ENCODE peak calls at places on chromosomes 3 and 15, in four cellular contexts. One of them, this sample, is unnamed.

GRCh38 chr3:170614214-170614966 is 28.5 kb upstream of the SLC7A14 start:
- DNase-seq in stomach: no peak
- DNase-seq in choroid plexus epithelial cell: peak
- DNase-seq in coronary artery: no peak
- DNase-seq in this sample: peak

GRCh38 chr15:77002954-77003912 is 8.3 kb downstream of the PSTPIP1 start:
- DNase-seq in stomach: peak
- DNase-seq in choroid plexus epithelial cell: no peak
- DNase-seq in coronary artery: no peak
- DNase-seq in this sample: no peak

GRCh38 chr15:89656116-89656815 is 999 bp upstream of the KIF7 start:
- DNase-seq in stomach: no peak
- DNase-seq in choroid plexus epithelial cell: no peak
- DNase-seq in coronary artery: no peak
- DNase-seq in this sample: no peak

GRCh38 chr15:85955501-85956391 is 123.9 kb upstream of the AGBL1 start:
- DNase-seq in stomach: no peak
- DNase-seq in choroid plexus epithelial cell: no peak
- DNase-seq in coronary artery: no peak
- DNase-seq in this sample: no peak

GRCh38 chr15:95259965-95260364 is 1028.6 kb downstream of the MCTP2 start:
- DNase-seq in stomach: peak
- DNase-seq in choroid plexus epithelial cell: no peak
- DNase-seq in coronary artery: peak
- DNase-seq in this sample: peak

GRCh38 chr15:36911322-36911944 is 188.9 kb downstream of the MEIS2 start:
- DNase-seq in stomach: no peak
- DNase-seq in choroid plexus epithelial cell: peak
- DNase-seq in coronary artery: no peak
- DNase-seq in this sample: peak

GRCh38 chr3:84962460-84962859 is 3.7 kb downstream of the CADM2 start:
- DNase-seq in stomach: no peak
- DNase-seq in choroid plexus epithelial cell: no peak
- DNase-seq in coronary artery: no peak
- DNase-seq in this sample: no peak

GRCh38 chr15:34789326-34789725 is 6.0 kb downstream of the ACTC1 start:
- DNase-seq in stomach: no peak
- DNase-seq in choroid plexus epithelial cell: no peak
- DNase-seq in coronary artery: no peak
- DNase-seq in this sample: no peak

GRCh38 chr3:14431556-14431927 is 29.1 kb downstream of the SLC6A6 start:
- DNase-seq in stomach: no peak
- DNase-seq in choroid plexus epithelial cell: no peak
- DNase-seq in coronary artery: no peak
- DNase-seq in this sample: no peak
- TF ChIP-seq CTCF in stomach: no peak
- TF ChIP-seq CTCF in choroid plexus epithelial cell: no peak
- TF ChIP-seq CTCF in coronary artery: no peak
- TF ChIP-seq CTCF in this sample: no peak

GRCh38 chr3:60954049-60954448 is 297.2 kb downstream of the FHIT start:
- DNase-seq in stomach: no peak
- DNase-seq in choroid plexus epithelial cell: no peak
- DNase-seq in coronary artery: no peak
- DNase-seq in this sample: peak
- H3K4me3 ChIP-seq in stomach: no peak
- H3K4me3 ChIP-seq in choroid plexus epithelial cell: no peak
- H3K4me3 ChIP-seq in coronary artery: no peak
- H3K4me3 ChIP-seq in this sample: no peak

GRCh38 chr3:143298886-143299535 is 179.4 kb downstream of the CHST2 start:
- DNase-seq in stomach: no peak
- DNase-seq in choroid plexus epithelial cell: no peak
- DNase-seq in coronary artery: no peak
- DNase-seq in this sample: no peak
- TF ChIP-seq CTCF in stomach: no peak
- TF ChIP-seq CTCF in choroid plexus epithelial cell: no peak
- TF ChIP-seq CTCF in coronary artery: no peak
- TF ChIP-seq CTCF in this sample: no peak

GRCh38 chr3:11845661-11846060 is 1.0 kb downstream of the TAMM41 start:
- DNase-seq in stomach: no peak
- DNase-seq in choroid plexus epithelial cell: no peak
- DNase-seq in coronary artery: no peak
- DNase-seq in this sample: peak

GRCh38 chr3:11844891-11845290 is 1.8 kb downstream of the TAMM41 start:
- DNase-seq in stomach: no peak
- DNase-seq in choroid plexus epithelial cell: no peak
- DNase-seq in coronary artery: no peak
- DNase-seq in this sample: no peak

GRCh38 chr3:11847607-11848006 is 922 bp upstream of the TAMM41 start:
- DNase-seq in stomach: no peak
- DNase-seq in choroid plexus epithelial cell: no peak
- DNase-seq in coronary artery: no peak
- DNase-seq in this sample: peak

GRCh38 chr3:11846281-11847034 is at the start of gene TAMM41:
- DNase-seq in stomach: peak
- DNase-seq in choroid plexus epithelial cell: peak
- DNase-seq in coronary artery: peak
- DNase-seq in this sample: peak

GRCh38 chr3:11847035-11847394 is 330 bp upstream of the TAMM41 start:
- DNase-seq in stomach: no peak
- DNase-seq in choroid plexus epithelial cell: no peak
- DNase-seq in coronary artery: no peak
- DNase-seq in this sample: no peak
- H3K4me3 ChIP-seq in stomach: peak
- H3K4me3 ChIP-seq in choroid plexus epithelial cell: peak
- H3K4me3 ChIP-seq in coronary artery: peak
- H3K4me3 ChIP-seq in this sample: peak

GRCh38 chr3:172061724-172062184 is 22.4 kb downstream of the FNDC3B start:
- DNase-seq in stomach: no peak
- DNase-seq in choroid plexus epithelial cell: no peak
- DNase-seq in coronary artery: no peak
- DNase-seq in this sample: peak
- TF ChIP-seq CTCF in stomach: no peak
- TF ChIP-seq CTCF in choroid plexus epithelial cell: no peak
- TF ChIP-seq CTCF in coronary artery: no peak
- TF ChIP-seq CTCF in this sample: no peak

GRCh38 chr15:56244237-56244810 is 645 bp upstream of the RFX7 start:
- DNase-seq in stomach: peak
- DNase-seq in choroid plexus epithelial cell: peak
- DNase-seq in coronary artery: peak
- DNase-seq in this sample: peak

GRCh38 chr15:56243774-56244236 is at the start of gene RFX7:
- DNase-seq in stomach: peak
- DNase-seq in choroid plexus epithelial cell: peak
- DNase-seq in coronary artery: peak
- DNase-seq in this sample: peak

GRCh38 chr15:56243117-56243773 is 434 bp downstream of the RFX7 start:
- DNase-seq in stomach: peak
- DNase-seq in choroid plexus epithelial cell: peak
- DNase-seq in coronary artery: peak
- DNase-seq in this sample: peak

GRCh38 chr15:56245871-56246814 is 2.5 kb upstream of the RFX7 start:
- DNase-seq in stomach: peak
- DNase-seq in choroid plexus epithelial cell: peak
- DNase-seq in coronary artery: peak
- DNase-seq in this sample: peak

GRCh38 chr15:56244811-56245576 is 1.3 kb upstream of the RFX7 start:
- DNase-seq in stomach: peak
- DNase-seq in choroid plexus epithelial cell: no peak
- DNase-seq in coronary artery: no peak
- DNase-seq in this sample: no peak
- H3K4me3 ChIP-seq in stomach: peak
- H3K4me3 ChIP-seq in choroid plexus epithelial cell: peak
- H3K4me3 ChIP-seq in coronary artery: peak
- H3K4me3 ChIP-seq in this sample: peak

GRCh38 chr3:15795563-15796308 is 2.0 kb downstream of the ANKRD28 start:
- DNase-seq in stomach: no peak
- DNase-seq in choroid plexus epithelial cell: peak
- DNase-seq in coronary artery: no peak
- DNase-seq in this sample: peak

GRCh38 chr3:15796771-15797599 is 794 bp downstream of the ANKRD28 start:
- DNase-seq in stomach: no peak
- DNase-seq in choroid plexus epithelial cell: peak
- DNase-seq in coronary artery: no peak
- DNase-seq in this sample: peak

GRCh38 chr3:15796331-15796730 is 1.4 kb downstream of the ANKRD28 start:
- DNase-seq in stomach: no peak
- DNase-seq in choroid plexus epithelial cell: no peak
- DNase-seq in coronary artery: no peak
- DNase-seq in this sample: peak

GRCh38 chr3:15798533-15799245 is 910 bp upstream of the ANKRD28 start:
- DNase-seq in stomach: no peak
- DNase-seq in choroid plexus epithelial cell: no peak
- DNase-seq in coronary artery: no peak
- DNase-seq in this sample: no peak

GRCh38 chr3:15797600-15798303 is at the start of gene ANKRD28:
- DNase-seq in stomach: no peak
- DNase-seq in choroid plexus epithelial cell: peak
- DNase-seq in coronary artery: no peak
- DNase-seq in this sample: peak
- TF ChIP-seq CTCF in stomach: no peak
- TF ChIP-seq CTCF in choroid plexus epithelial cell: peak
- TF ChIP-seq CTCF in coronary artery: no peak
- TF ChIP-seq CTCF in this sample: peak

GRCh38 chr15:41435037-41435786 is 18.3 kb downstream of the RTF1 start:
- DNase-seq in stomach: no peak
- DNase-seq in choroid plexus epithelial cell: no peak
- DNase-seq in coronary artery: no peak
- DNase-seq in this sample: no peak

GRCh38 chr15:41423979-41424659 is 7.2 kb downstream of the RTF1 start:
- DNase-seq in stomach: no peak
- DNase-seq in choroid plexus epithelial cell: no peak
- DNase-seq in coronary artery: no peak
- DNase-seq in this sample: no peak

GRCh38 chr15:41424809-41425208 is 7.9 kb downstream of the RTF1 start:
- DNase-seq in stomach: no peak
- DNase-seq in choroid plexus epithelial cell: no peak
- DNase-seq in coronary artery: no peak
- DNase-seq in this sample: no peak

GRCh38 chr15:41429003-41429890 is 12.4 kb downstream of the RTF1 start:
- DNase-seq in stomach: no peak
- DNase-seq in choroid plexus epithelial cell: peak
- DNase-seq in coronary artery: no peak
- DNase-seq in this sample: no peak
- H3K4me3 ChIP-seq in stomach: no peak
- H3K4me3 ChIP-seq in choroid plexus epithelial cell: no peak
- H3K4me3 ChIP-seq in coronary artery: no peak
- H3K4me3 ChIP-seq in this sample: no peak

DNA sequence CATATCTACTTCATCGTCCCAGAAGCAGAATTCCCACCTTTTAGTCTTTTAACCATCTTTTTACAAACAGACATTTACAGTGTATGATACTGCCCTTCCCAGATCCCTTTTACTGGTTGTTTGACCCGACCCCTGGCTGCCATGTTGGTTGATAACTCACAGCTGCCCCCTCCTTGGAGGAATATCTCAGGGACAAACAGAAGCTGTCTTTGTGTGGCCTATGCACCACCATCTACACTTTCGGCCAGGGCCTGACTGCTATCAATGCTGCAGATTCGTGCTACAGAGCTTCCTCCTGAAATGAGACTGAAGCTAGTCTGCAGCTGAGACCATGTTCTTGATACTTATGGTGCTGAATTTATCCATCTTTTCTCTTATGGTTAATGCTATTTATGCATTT is 6.6 kb upstream of the POLQ start:
- DNase-seq in stomach: no peak
- DNase-seq in choroid plexus epithelial cell: no peak
- DNase-seq in coronary artery: no peak
- DNase-seq in this sample: no peak
- TF ChIP-seq CTCF in stomach: no peak
- TF ChIP-seq CTCF in choroid plexus epithelial cell: no peak
- TF ChIP-seq CTCF in coronary artery: no peak
- TF ChIP-seq CTCF in this sample: no peak